ENCODE peak calls at places on chromosomes 7 and 10, in six cellular contexts. H, T, W, R, P and D are unnamed samples.

GRCh38 chr10:5973069-5973468 is 4.3 kb downstream of the IL15RA start:
- DNase-seq in R (no peak), H (no peak), T (no peak), W (no peak), P (no peak), D (no peak)

GRCh38 chr10:130954326-130954905 is 357.1 kb downstream of the TCERG1L start:
- DNase-seq in W (no peak), H (no peak), P (no peak), T (no peak), R (no peak), D (no peak)

GRCh38 chr10:110810625-110811024 is 61.1 kb upstream of the PDCD4 start:
- DNase-seq in R (no peak), H (no peak), T (no peak), W (no peak), P (no peak), D (no peak)

GRCh38 chr10:113094114-113094486 is 144.1 kb downstream of the TCF7L2 start:
- DNase-seq in R (no peak), W (no peak), P (no peak), T (no peak), H (no peak), D (no peak)

GRCh38 chr10:120581496-120581895 is 124.5 kb downstream of the PLPP4 start:
- DNase-seq in T (no peak), R (no peak), P (no peak), W (peak; percentile 38), H (no peak), D (no peak)

GRCh38 chr7:15684036-15684815 is 2.3 kb downstream of the MEOX2 start:
- DNase-seq in T (no peak), H (no peak), P (no peak), R (no peak), W (no peak), D (no peak)

GRCh38 chr10:92131271-92131820 is 159.5 kb downstream of the CPEB3 start:
- DNase-seq in H (no peak), R (no peak), W (no peak), T (no peak), P (no peak), D (no peak)

GRCh38 chr10:101007915-101008822 is 8.6 kb downstream of the LZTS2 start:
- DNase-seq in P (no peak), T (no peak), W (no peak), H (no peak), R (no peak), D (peak; percentile 74)

GRCh38 chr7:151568951-151569652 is 49.4 kb upstream of the RHEB start:
- DNase-seq in H (no peak), W (peak; percentile 93), T (no peak), P (no peak), R (no peak), D (no peak)

GRCh38 chr10:130492266-130492934 is 356.2 kb downstream of the GLRX3 start:
- DNase-seq in T (no peak), W (no peak), P (no peak), H (no peak), R (no peak), D (no peak)

GRCh38 chr7:90966346-90966745 is 297.9 kb upstream of the FZD1 start:
- DNase-seq in T (no peak), R (no peak), P (no peak), H (no peak), W (no peak), D (no peak)

GRCh38 chr10:93515071-93515962 is 18.9 kb downstream of the CEP55 start:
- DNase-seq in W (no peak), H (no peak), P (no peak), R (peak; percentile 33), T (no peak), D (no peak)

GRCh38 chr10:51471271-51471670 is 228.1 kb downstream of the CSTF2T start:
- DNase-seq in W (no peak), H (no peak), T (no peak), R (no peak), P (no peak), D (no peak)

GRCh38 chr7:128310499-128310898 is 33.2 kb downstream of the RBM28 start:
- DNase-seq in W (no peak), H (no peak), R (no peak), P (no peak), T (no peak), D (no peak)

GRCh38 chr10:9254353-9254752 is 1199.9 kb downstream of the GATA3 start:
- DNase-seq in T (no peak), R (no peak), H (no peak), P (no peak), W (no peak), D (no peak)

GRCh38 chr10:23656735-23657134 is 217.9 kb downstream of the OTUD1 start:
- DNase-seq in R (no peak), T (no peak), P (no peak), H (no peak), W (peak; percentile 55), D (no peak)

GRCh38 chr7:90412458-90413184 is 9.4 kb downstream of the CLDN12 start:
- DNase-seq in W (peak; percentile 10), R (no peak), H (no peak), T (no peak), P (no peak), D (no peak)

GRCh38 chr10:37976880-37977203 is 395 bp upstream of the ZNF25 start:
- DNase-seq in T (no peak), R (no peak), W (no peak), H (no peak), P (no peak), D (no peak)

GRCh38 chr7:84210301-84210700 is 15.7 kb upstream of the SEMA3A start:
- DNase-seq in R (no peak), W (no peak), T (no peak), P (no peak), H (no peak), D (no peak)

GRCh38 chr7:108592633-108593277 is 23.1 kb downstream of the DNAJB9 start:
- DNase-seq in H (no peak), W (peak; percentile 45), T (no peak), P (peak; percentile 19), R (peak; percentile 33), D (peak; percentile 10)

GRCh38 chr7:128932862-128933821 is 4.6 kb upstream of the IRF5 start:
- DNase-seq in W (peak; percentile 37), H (no peak), T (peak; percentile 19), P (peak; percentile 13), R (no peak), D (no peak)

GRCh38 chr7:32071466-32072091 is 1.4 kb upstream of the PDE1C start:
- DNase-seq in R (no peak), H (no peak), W (no peak), P (no peak), T (no peak), D (no peak)

GRCh38 chr7:27248427-27248806 is 5.8 kb downstream of the EVX1 start:
- DNase-seq in H (peak; percentile 29), T (no peak), W (no peak), R (no peak), P (no peak), D (no peak)